ENCODE peak calls at places on chromosomes 13 and 19, in nine cellular contexts. Z is sigmoid colon, E is GM12878, C is suprapubic skin, J is GM23338, W is transverse colon, U is K562, P is upper lobe of left lung, S is prostate gland. X is an unnamed sample. For H3K27me3, the result is how much of the 10 kb centered on the place peaks cover.

GRCh38 chr19:33472696-33473624 is 48.6 kb downstream of the PEPD start:
- DNase-seq in Z (no peak), E (no peak), C (no peak), J (no peak), W (no peak), U (no peak), P (peak), S (no peak), X (no peak)

GRCh38 chr19:12773571-12773970 is 1.8 kb downstream of the HOOK2 start:
- DNase-seq in Z (no peak), E (no peak), C (no peak), J (no peak), W (no peak), U (no peak), P (no peak), S (no peak), X (no peak)

GRCh38 chr19:18311495-18311894 is 11.4 kb downstream of the LSM4 start:
- DNase-seq in Z (no peak), E (no peak), C (no peak), J (no peak), W (no peak), U (peak), P (no peak), S (no peak), X (no peak)

GRCh38 chr13:49265822-49266221 is 18.1 kb downstream of the CDADC1 start:
- DNase-seq in Z (no peak), E (no peak), C (no peak), J (no peak), W (no peak), U (no peak), P (no peak), S (no peak), X (no peak)

GRCh38 chr13:74219571-74219970 is 85.4 kb upstream of the KLF12 start:
- DNase-seq in Z (no peak), E (no peak), C (no peak), J (no peak), W (no peak), U (no peak), P (no peak), S (no peak), X (no peak)

GRCh38 chr13:52371736-52372247 is 34.2 kb downstream of the THSD1 start:
- DNase-seq in Z (no peak), E (no peak), C (no peak), J (no peak), W (no peak), U (no peak), P (no peak), S (no peak), X (no peak)

GRCh38 chr13:85314686-85315085 is 484.5 kb downstream of the SLITRK6 start:
- DNase-seq in Z (no peak), E (no peak), C (no peak), J (no peak), W (no peak), U (no peak), P (no peak), S (no peak), X (no peak)

GRCh38 chr19:48506138-48506733 is 5.4 kb downstream of the LMTK3 start:
- DNase-seq in Z (no peak), E (no peak), C (no peak), J (peak), W (no peak), U (peak), P (no peak), S (no peak), X (no peak)

GRCh38 chr13:113997845-113998751 is 24.2 kb upstream of the C13orf46 start:
- DNase-seq in Z (peak), E (no peak), C (peak), J (no peak), W (peak), U (no peak), P (no peak), S (no peak), X (no peak)

GRCh38 chr13:111216166-111216960 is 101.3 kb downstream of the ARHGEF7 start:
- DNase-seq in Z (no peak), E (no peak), C (no peak), J (peak), W (peak), U (peak), P (no peak), S (no peak), X (no peak)

GRCh38 chr13:94251801-94252200 is 227.7 kb downstream of the DCT start:
- DNase-seq in Z (no peak), E (no peak), C (no peak), J (no peak), W (no peak), U (no peak), P (no peak), S (no peak), X (no peak)

GRCh38 chr13:79767126-79767525 is 286.2 kb downstream of the NDFIP2 start:
- DNase-seq in Z (no peak), E (no peak), C (no peak), J (no peak), W (no peak), U (no peak), P (no peak), S (no peak), X (no peak)

GRCh38 chr13:106284358-106284757 is 251.1 kb downstream of the EFNB2 start:
- DNase-seq in Z (no peak), E (no peak), C (no peak), J (no peak), W (no peak), U (no peak), P (no peak), S (no peak), X (no peak)

GRCh38 chr19:41657157-41657556 is 30.3 kb upstream of the CEACAM4 start:
- DNase-seq in Z (no peak), E (no peak), C (no peak), J (peak), W (no peak), U (no peak), P (peak), S (no peak), X (no peak)
- H3K27me3 ChIP-seq in Z (under half), E (under half), C (under half), J (under half), W (half or more), U (under half), P (under half), S (under half), X (under half)

GRCh38 chr13:34967851-34968562 is 25.9 kb downstream of the NBEA start:
- DNase-seq in Z (no peak), E (no peak), C (no peak), J (no peak), W (no peak), U (no peak), P (no peak), S (no peak), X (no peak)
- TF ChIP-seq POLR2AphosphoS5 in Z (no peak), E (no peak), C (no peak), J (no peak), W (no peak), U (no peak), P (no peak), S (no peak), X (no peak)

DNA sequence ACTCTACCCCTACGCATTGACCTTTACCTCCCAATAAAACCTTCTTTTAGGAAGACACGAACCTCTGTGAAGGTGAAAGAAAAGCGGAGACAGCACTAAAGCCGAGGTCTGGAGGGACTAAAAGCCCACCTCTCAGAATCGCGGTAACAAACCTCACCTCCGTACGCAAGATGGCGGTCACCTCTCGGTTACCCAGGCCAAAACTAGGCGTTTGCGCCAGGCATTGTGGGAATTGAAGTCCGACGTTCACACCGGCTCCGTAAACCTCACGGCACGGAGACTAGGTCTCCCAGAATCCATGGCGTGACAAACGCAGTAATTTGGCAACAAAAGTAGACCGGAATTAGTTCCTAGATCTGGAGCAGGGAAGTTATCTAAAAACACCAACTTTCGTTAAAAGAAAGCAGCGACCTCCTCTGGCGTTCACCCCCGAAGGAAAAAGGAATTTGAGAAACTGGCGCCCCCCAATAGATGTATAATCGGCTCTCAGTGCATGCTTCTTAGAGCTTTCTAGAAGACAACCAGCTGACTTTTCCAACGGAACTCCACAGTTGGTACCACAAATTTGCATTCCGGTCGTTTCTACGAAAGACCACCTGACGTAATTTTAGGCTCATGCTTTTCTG is at the start of gene N4BP2L2:
- DNase-seq in Z (peak), E (peak), C (peak), J (peak), W (peak), U (peak), P (peak), S (peak), X (peak)
- TF ChIP-seq CTCF in Z (no peak), E (peak), C (no peak), J (peak), W (peak), U (peak), P (peak), S (no peak), X (peak)

DNA sequence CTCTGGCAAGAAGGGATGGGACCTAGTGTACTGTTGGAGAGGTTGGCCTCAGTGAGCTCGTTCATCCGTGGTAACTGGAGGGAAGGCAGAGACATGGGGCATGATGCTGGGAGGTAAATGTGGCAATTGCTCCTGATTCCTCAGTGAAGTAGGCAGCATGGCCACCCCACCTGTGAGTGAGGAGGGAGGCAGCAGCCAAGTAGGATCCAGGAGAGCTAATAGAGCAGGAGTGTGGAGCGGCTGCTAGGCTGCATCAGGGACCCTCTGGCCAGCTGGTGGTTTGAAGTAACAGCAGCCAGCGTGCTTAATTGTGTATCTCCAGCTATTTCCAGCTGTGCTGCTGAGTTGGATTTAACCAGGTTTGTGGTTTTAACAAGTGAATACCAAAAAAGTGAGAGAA is 24.7 kb downstream of the TM9SF2 start:
- DNase-seq in Z (no peak), E (no peak), C (no peak), J (no peak), W (no peak), U (no peak), P (no peak), S (no peak), X (no peak)
- H3K27me3 ChIP-seq in Z (under half), E (under half), C (under half), J (under half), W (under half), U (under half), P (under half), S (under half), X (under half)

DNA sequence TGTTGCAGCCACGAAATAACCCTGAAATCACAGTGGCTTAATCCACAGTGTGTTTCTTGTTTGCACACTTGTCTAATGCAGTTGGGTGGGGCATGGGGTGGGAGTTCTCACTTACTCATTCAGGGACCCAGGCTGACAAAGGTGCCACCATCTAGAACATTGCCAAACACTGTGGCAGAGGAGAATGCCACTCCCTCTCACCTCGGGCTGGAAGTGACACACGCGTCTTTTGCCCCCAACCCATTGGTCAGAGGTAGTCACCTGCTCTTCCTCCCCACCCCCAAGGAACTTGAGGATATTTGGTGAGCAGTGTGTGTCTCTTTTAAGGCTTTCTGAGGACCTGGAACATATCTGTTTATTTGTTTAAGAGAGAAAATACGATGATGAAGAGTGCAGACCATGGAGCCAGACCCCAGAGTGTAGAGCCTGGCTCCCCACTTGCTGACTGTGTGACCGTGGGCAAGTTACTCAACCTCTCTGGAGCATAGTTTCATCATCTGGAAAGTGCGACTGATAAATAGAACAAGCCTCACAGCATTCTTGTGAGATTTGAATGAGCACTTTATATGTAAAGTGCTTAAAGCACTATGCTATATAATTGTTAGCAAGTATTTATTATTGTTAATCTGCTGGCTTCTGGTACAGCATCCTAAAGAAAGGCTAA is 17.4 kb downstream of the GPR183 start:
- DNase-seq in Z (no peak), E (no peak), C (no peak), J (no peak), W (no peak), U (no peak), P (no peak), S (no peak), X (no peak)
- TF ChIP-seq POLR2AphosphoS5 in Z (no peak), E (no peak), C (no peak), J (no peak), W (no peak), U (no peak), P (no peak), S (no peak), X (no peak)

X was measured in Panc1.